ENCODE peak calls at places on chromosomes 6 and 20, in four cellular contexts. One of them, this sample, is unnamed.

GRCh38 chr6:22709804-22710203 is 140.4 kb downstream of the HDGFL1 start:
- DNase-seq in H1: no peak
- DNase-seq in HCT116: no peak
- DNase-seq in SK-N-SH: no peak
- DNase-seq in this sample: no peak

GRCh38 chr6:32252326-32253009 is 28.6 kb upstream of the NOTCH4 start:
- DNase-seq in H1: no peak
- DNase-seq in HCT116: no peak
- DNase-seq in SK-N-SH: no peak
- DNase-seq in this sample: no peak

GRCh38 chr6:25026723-25027122 is 91.0 kb upstream of the RIPOR2 start:
- DNase-seq in H1: no peak
- DNase-seq in HCT116: no peak
- DNase-seq in SK-N-SH: no peak
- DNase-seq in this sample: no peak

GRCh38 chr6:33577106-33577535 is 3.0 kb downstream of the BAK1 start:
- DNase-seq in H1: no peak
- DNase-seq in HCT116: no peak
- DNase-seq in SK-N-SH: no peak
- DNase-seq in this sample: no peak

GRCh38 chr6:26394289-26394688 is 7.8 kb upstream of the BTN3A1 start:
- DNase-seq in H1: no peak
- DNase-seq in HCT116: peak
- DNase-seq in SK-N-SH: no peak
- DNase-seq in this sample: peak

GRCh38 chr6:6825986-6826901 is 237.7 kb downstream of the LY86 start:
- DNase-seq in H1: no peak
- DNase-seq in HCT116: no peak
- DNase-seq in SK-N-SH: peak
- DNase-seq in this sample: no peak

GRCh38 chr6:36326351-36326995 is 10.2 kb downstream of the BNIP5 start:
- DNase-seq in H1: no peak
- DNase-seq in HCT116: no peak
- DNase-seq in SK-N-SH: peak
- DNase-seq in this sample: no peak

GRCh38 chr6:15443119-15443518 is 197.2 kb downstream of the JARID2 start:
- DNase-seq in H1: no peak
- DNase-seq in HCT116: no peak
- DNase-seq in SK-N-SH: no peak
- DNase-seq in this sample: no peak

GRCh38 chr20:43925215-43925614 is 10.6 kb downstream of the TOX2 start:
- DNase-seq in H1: no peak
- DNase-seq in HCT116: no peak
- DNase-seq in SK-N-SH: no peak
- DNase-seq in this sample: no peak

GRCh38 chr20:62961310-62961783 is 8.8 kb downstream of the SLC17A9 start:
- DNase-seq in H1: no peak
- DNase-seq in HCT116: no peak
- DNase-seq in SK-N-SH: peak
- DNase-seq in this sample: no peak

GRCh38 chr6:42710316-42710715 is 12.1 kb downstream of the PRPH2 start:
- DNase-seq in H1: no peak
- DNase-seq in HCT116: no peak
- DNase-seq in SK-N-SH: no peak
- DNase-seq in this sample: no peak

GRCh38 chr20:15496501-15497039 is 1076.7 kb downstream of the KIF16B start:
- DNase-seq in H1: no peak
- DNase-seq in HCT116: no peak
- DNase-seq in SK-N-SH: no peak
- DNase-seq in this sample: no peak

GRCh38 chr20:22623211-22623610 is 38.8 kb upstream of the FOXA2 start:
- DNase-seq in H1: no peak
- DNase-seq in HCT116: peak
- DNase-seq in SK-N-SH: no peak
- DNase-seq in this sample: no peak

GRCh38 chr6:122184260-122184934 is 215.1 kb upstream of the HSF2 start:
- DNase-seq in H1: no peak
- DNase-seq in HCT116: peak
- DNase-seq in SK-N-SH: peak
- DNase-seq in this sample: peak

GRCh38 chr6:38482466-38482865 is 157.3 kb downstream of the BTBD9 start:
- DNase-seq in H1: no peak
- DNase-seq in HCT116: no peak
- DNase-seq in SK-N-SH: peak
- DNase-seq in this sample: peak

GRCh38 chr20:38631155-38632022 is 29.8 kb downstream of the ARHGAP40 start:
- DNase-seq in H1: no peak
- DNase-seq in HCT116: no peak
- DNase-seq in SK-N-SH: no peak
- DNase-seq in this sample: no peak
- TF ChIP-seq JUND in H1: no peak
- TF ChIP-seq JUND in HCT116: no peak
- TF ChIP-seq JUND in SK-N-SH: no peak
- TF ChIP-seq JUND in this sample: no peak

GRCh38 chr6:98875375-98875774 is 41.0 kb downstream of the POU3F2 start:
- DNase-seq in H1: no peak
- DNase-seq in HCT116: no peak
- DNase-seq in SK-N-SH: no peak
- DNase-seq in this sample: no peak

GRCh38 chr6:98871821-98872220 is 37.4 kb downstream of the POU3F2 start:
- DNase-seq in H1: no peak
- DNase-seq in HCT116: no peak
- DNase-seq in SK-N-SH: no peak
- DNase-seq in this sample: no peak

GRCh38 chr6:98871057-98871456 is 36.7 kb downstream of the POU3F2 start:
- DNase-seq in H1: no peak
- DNase-seq in HCT116: no peak
- DNase-seq in SK-N-SH: no peak
- DNase-seq in this sample: no peak
- TF ChIP-seq JUND in H1: no peak
- TF ChIP-seq JUND in HCT116: no peak
- TF ChIP-seq JUND in SK-N-SH: no peak
- TF ChIP-seq JUND in this sample: peak

DNA sequence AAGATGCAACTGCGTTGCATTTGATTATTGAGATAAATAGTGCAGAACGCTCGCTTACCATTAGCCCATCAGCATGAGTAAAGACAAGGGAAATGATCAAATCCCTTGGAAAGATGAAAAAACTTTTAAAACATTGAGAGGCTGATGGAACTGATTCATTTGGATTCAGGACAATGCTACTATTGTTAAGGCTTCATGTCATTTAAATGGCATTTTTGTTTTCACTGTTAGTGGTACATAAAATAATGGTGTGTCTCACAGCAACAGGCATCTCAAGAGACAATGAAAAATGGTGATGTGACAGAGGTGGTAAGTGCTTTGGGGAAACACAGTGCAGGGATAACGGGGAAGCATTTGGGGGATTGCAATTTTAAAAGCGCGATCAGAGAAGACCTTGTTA is 159.7 kb upstream of the KCNG1 start:
- DNase-seq in H1: no peak
- DNase-seq in HCT116: no peak
- DNase-seq in SK-N-SH: no peak
- DNase-seq in this sample: no peak
- TF ChIP-seq JUND in H1: no peak
- TF ChIP-seq JUND in HCT116: no peak
- TF ChIP-seq JUND in SK-N-SH: no peak
- TF ChIP-seq JUND in this sample: no peak

DNA sequence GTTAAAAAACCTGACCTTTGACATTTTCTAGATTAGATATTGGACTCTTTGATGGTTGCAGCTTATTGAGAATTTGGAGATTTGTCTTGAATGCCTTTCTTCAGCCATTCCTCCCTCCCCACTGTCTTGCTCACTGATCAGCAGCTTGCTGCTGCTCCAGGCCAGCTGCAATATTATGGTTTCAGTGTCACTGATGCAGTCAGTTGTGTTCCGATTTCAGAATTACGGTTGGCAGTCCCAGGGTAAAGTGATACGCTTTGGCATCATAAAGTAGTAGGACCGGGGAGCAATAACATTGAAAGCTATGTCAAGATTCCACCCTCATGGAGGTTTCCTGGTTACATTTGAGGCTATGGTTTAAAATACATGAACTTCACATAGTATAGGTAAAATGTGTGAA is 152.6 kb downstream of the BCKDHB start:
- DNase-seq in H1: no peak
- DNase-seq in HCT116: no peak
- DNase-seq in SK-N-SH: no peak
- DNase-seq in this sample: no peak
- TF ChIP-seq JUND in H1: no peak
- TF ChIP-seq JUND in HCT116: no peak
- TF ChIP-seq JUND in SK-N-SH: no peak
- TF ChIP-seq JUND in this sample: no peak

This sample was measured in T47D.